ENCODE peak calls at places on chromosomes 2 and 18, in six cellular contexts. T is HCT116, D is breast epithelium, F is sigmoid colon, V is GM12892, G is transverse colon. K is an unnamed sample.

GRCh38 chr18:43620936-43621335 is 343.6 kb upstream of the SYT4 start:
- DNase-seq in F (no peak), V (no peak), G (no peak), T (no peak), D (no peak), K (no peak)

GRCh38 chr2:122451040-122451439 is 695.6 kb downstream of the TSN start:
- DNase-seq in F (no peak), V (no peak), G (no peak), T (no peak), D (no peak), K (no peak)

GRCh38 chr18:50163505-50163904 is 31.4 kb downstream of the MYO5B start:
- DNase-seq in D (no peak), V (no peak), G (no peak), F (no peak), T (no peak), K (no peak)

GRCh38 chr2:169716229-169716886 is 17.3 kb upstream of the KLHL23 start:
- DNase-seq in G (peak; percentile 52), V (no peak), F (no peak), D (no peak), T (no peak), K (no peak)

GRCh38 chr2:120397362-120397811 is 51.5 kb downstream of the INHBB start:
- DNase-seq in T (no peak), V (no peak), D (peak; percentile 54), F (no peak), G (no peak), K (no peak)

GRCh38 chr18:44763327-44763726 is 82.6 kb downstream of the SETBP1 start:
- DNase-seq in V (no peak), D (no peak), F (no peak), G (no peak), T (no peak), K (no peak)

GRCh38 chr2:168245074-168245825 is 2.1 kb downstream of the STK39 start:
- DNase-seq in G (no peak), T (no peak), D (no peak), V (no peak), F (no peak), K (no peak)

GRCh38 chr2:43305537-43305936 is 79.1 kb upstream of the ZFP36L2 start:
- DNase-seq in T (no peak), V (no peak), F (peak; percentile 86), D (no peak), G (peak; percentile 46), K (no peak)

GRCh38 chr2:43605079-43605655 is 9.3 kb upstream of the THADA start:
- DNase-seq in F (no peak), G (peak; percentile 14), V (no peak), T (peak; percentile 51), D (no peak), K (no peak)

GRCh38 chr2:129318581-129319421 is 660.7 kb upstream of the RAB6C start:
- DNase-seq in T (no peak), G (no peak), F (no peak), V (no peak), D (no peak), K (no peak)

GRCh38 chr18:54928236-54928635 is 31.0 kb downstream of the CCDC68 start:
- DNase-seq in V (no peak), T (no peak), G (no peak), D (no peak), F (no peak), K (no peak)

GRCh38 chr2:11437602-11438001 is 28.4 kb downstream of the E2F6 start:
- DNase-seq in D (no peak), F (no peak), G (no peak), V (no peak), T (no peak), K (no peak)

GRCh38 chr2:7620255-7620654 is 703.0 kb downstream of the RNF144A start:
- DNase-seq in T (no peak), V (no peak), G (no peak), F (no peak), D (no peak), K (no peak)

GRCh38 chr2:7627587-7627986 is 710.4 kb downstream of the RNF144A start:
- DNase-seq in T (no peak), D (no peak), G (no peak), F (no peak), V (no peak), K (no peak)

GRCh38 chr2:7626139-7626537 is 708.9 kb downstream of the RNF144A start:
- DNase-seq in T (no peak), F (no peak), V (no peak), G (no peak), D (no peak), K (no peak)

GRCh38 chr2:7621018-7621814 is 704.0 kb downstream of the RNF144A start:
- DNase-seq in T (no peak), F (no peak), V (no peak), D (no peak), G (no peak), K (no peak)

GRCh38 chr2:7625392-7626138 is 708.4 kb downstream of the RNF144A start:
- DNase-seq in F (no peak), D (no peak), V (no peak), T (no peak), G (no peak), K (no peak)
- TF ChIP-seq POLR2AphosphoS5 in F (no peak), D (no peak), V (no peak), T (no peak), G (no peak), K (no peak)

DNA sequence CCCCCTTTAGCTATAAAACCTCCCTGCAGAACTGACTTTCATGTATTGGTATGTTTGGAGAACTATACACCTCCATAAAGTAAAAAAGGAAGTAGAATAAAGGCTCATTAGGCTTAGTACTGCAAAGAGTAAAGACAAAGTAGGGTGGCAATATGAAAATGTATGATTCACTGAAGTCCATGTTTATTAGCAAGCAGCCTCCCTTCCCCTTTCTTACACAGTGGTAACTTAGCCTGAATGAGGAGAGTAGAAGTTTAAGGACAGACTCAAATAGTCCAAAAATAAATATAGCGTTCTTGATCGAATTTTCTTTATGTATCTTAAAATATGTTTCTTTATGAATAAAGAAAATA is 1.5 kb downstream of the ZNF804A start:
- DNase-seq in D (no peak), G (no peak), F (no peak), V (no peak), T (no peak), K (no peak)
- TF ChIP-seq POLR2A in D (no peak), G (no peak), F (no peak), V (no peak), T (no peak), K (no peak)

GRCh38 chr2:218259099-218259921 is 1.5 kb upstream of the GPBAR1 start:
- DNase-seq in F (peak; percentile 96), V (no peak), T (no peak), D (peak; percentile 52), G (peak; percentile 54), K (no peak)
- TF ChIP-seq POLR2AphosphoS5 in F (peak; percentile 97), V (no peak), T (no peak), D (no peak), G (peak; percentile 89), K (no peak)

DNA sequence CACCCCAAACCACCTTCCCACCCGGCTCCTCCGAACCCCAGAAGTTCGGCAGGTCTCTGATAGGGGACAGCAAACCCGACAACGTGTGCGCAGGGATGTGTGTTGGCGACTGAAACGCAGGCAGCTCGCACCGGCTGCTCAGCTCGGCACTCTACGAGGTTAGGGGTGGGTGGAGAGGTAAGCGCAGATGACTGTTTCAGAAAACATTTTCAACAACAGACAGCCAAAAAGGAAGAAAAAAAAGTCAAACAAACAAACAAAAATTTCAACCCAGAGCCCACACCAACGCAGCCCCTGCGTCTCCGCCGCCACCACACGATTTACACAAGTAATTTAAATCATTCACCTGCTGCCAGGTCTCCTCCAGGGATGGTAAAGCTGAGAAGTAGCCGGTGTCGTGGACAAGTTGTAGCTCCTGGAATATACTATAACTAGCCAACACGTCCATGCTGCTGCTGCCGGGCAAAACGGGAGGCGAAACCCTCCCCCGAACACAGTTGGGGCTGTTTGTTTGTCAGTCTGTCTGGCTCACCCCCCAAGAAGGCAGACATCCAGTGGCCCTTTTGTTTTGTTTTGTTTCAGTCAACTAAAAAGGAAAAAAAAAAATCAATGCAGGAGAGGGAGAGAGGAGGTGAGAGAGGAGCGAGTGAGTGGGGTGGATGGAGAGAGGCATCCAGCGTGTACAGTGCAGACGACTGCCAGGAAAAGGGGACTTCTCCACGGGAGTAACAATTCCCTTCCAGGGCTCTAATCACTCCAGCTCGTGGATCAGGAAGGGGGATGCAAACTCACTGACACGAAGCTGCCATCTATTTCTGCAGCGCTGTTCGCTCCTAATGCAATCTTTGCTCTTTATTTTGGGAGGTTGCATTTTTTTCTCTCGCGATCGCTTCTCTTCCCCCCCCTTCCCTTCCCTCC is at the start of gene KLF7:
- DNase-seq in V (no peak), D (peak; percentile 56), G (peak; percentile 45), F (peak; percentile 85), T (no peak), K (peak; percentile 6)
- TF ChIP-seq POLR2A in V (peak; percentile 67), D (no peak), G (peak; percentile 4), F (peak; percentile 65), T (no peak), K (peak; percentile 7)

GRCh38 chr2:54572636-54573531 is 116.8 kb downstream of the SPTBN1 start:
- DNase-seq in F (no peak), D (no peak), T (no peak), G (no peak), V (no peak), K (no peak)
- TF ChIP-seq POLR2AphosphoS5 in F (no peak), D (no peak), T (no peak), G (no peak), V (peak; percentile 57), K (peak; percentile 45)

GRCh38 chr18:80034068-80034851 is at the start of gene RBFA:
- DNase-seq in G (peak; percentile 100), D (peak; percentile 100), F (peak; percentile 100), V (peak; percentile 92), T (peak; percentile 94), K (peak; percentile 94)
- TF ChIP-seq POLR2A in G (peak; percentile 51), D (no peak), F (peak; percentile 36), V (peak; percentile 84), T (peak; percentile 86), K (peak; percentile 71)

GRCh38 chr2:182367401-182367800 is 59.4 kb downstream of the PDE1A start:
- DNase-seq in F (no peak), D (no peak), T (no peak), V (no peak), G (no peak), K (no peak)
- TF ChIP-seq POLR2AphosphoS5 in F (no peak), D (no peak), T (no peak), V (no peak), G (no peak), K (no peak)